ENCODE peak calls at places on chromosomes 11 and 22, in four cellular contexts. M, L, Z and T are unnamed samples.
A peak's percentile ranks its signal among the peaks of the same experiment; 100 is the strongest.

GRCh38 chr22:44914026-44914721 is 95.6 kb downstream of the PHF21B start:
- DNase-seq in M (no peak), L (no peak), Z (no peak), T (no peak)

GRCh38 chr11:82775736-82776346 is 42.2 kb upstream of the FAM181B start:
- DNase-seq in M (peak; percentile 47), L (peak; percentile 42), Z (no peak), T (peak; percentile 15)

GRCh38 chr11:124174001-124174400 is 9.1 kb upstream of the OR10D3 start:
- DNase-seq in M (peak; percentile 64), L (peak; percentile 3), Z (no peak), T (peak; percentile 76)

GRCh38 chr22:40594924-40595323 is 41.6 kb downstream of the MRTFA start:
- DNase-seq in M (peak; percentile 32), L (no peak), Z (no peak), T (no peak)

GRCh38 chr11:71302534-71302909 is 50.1 kb upstream of the SHANK2 start:
- DNase-seq in M (no peak), L (no peak), Z (no peak), T (no peak)

GRCh38 chr22:31631381-31631780 is 30.6 kb downstream of the PISD start:
- DNase-seq in M (no peak), L (no peak), Z (no peak), T (no peak)

GRCh38 chr11:30917859-30918478 is 331.8 kb upstream of the MPPED2 start:
- DNase-seq in M (peak; percentile 42), L (peak; percentile 6), Z (no peak), T (peak; percentile 62)

GRCh38 chr11:11463397-11463796 is 110.3 kb upstream of the CSNK2A3 start:
- DNase-seq in M (no peak), L (no peak), Z (no peak), T (peak; percentile 14)

GRCh38 chr22:38572065-38572464 is 2.1 kb upstream of the DMC1 start:
- DNase-seq in M (peak; percentile 62), L (peak; percentile 18), Z (no peak), T (peak; percentile 71)

GRCh38 chr11:113894421-113894996 is 10.1 kb upstream of the HTR3B start:
- DNase-seq in M (no peak), L (no peak), Z (no peak), T (no peak)

GRCh38 chr22:30681840-30682239 is 12.8 kb upstream of the OSBP2 start:
- DNase-seq in M (no peak), L (no peak), Z (no peak), T (no peak)

GRCh38 chr11:95095858-95096587 is 6.4 kb downstream of the ENDOD1 start:
- DNase-seq in M (peak; percentile 53), L (no peak), Z (no peak), T (peak; percentile 74)

GRCh38 chr22:36425977-36426523 is 38.3 kb upstream of the MYH9 start:
- DNase-seq in M (peak; percentile 53), L (no peak), Z (no peak), T (peak; percentile 59)

GRCh38 chr11:57646221-57646620 is 3.5 kb downstream of the YPEL4 start:
- DNase-seq in M (no peak), L (no peak), Z (no peak), T (no peak)

GRCh38 chr22:37546436-37547248 is 13.6 kb upstream of the CDC42EP1 start:
- DNase-seq in M (peak; percentile 68), L (no peak), Z (no peak), T (peak; percentile 44)

GRCh38 chr22:46040471-46041465 is 63.8 kb upstream of the WNT7B start:
- DNase-seq in M (no peak), L (no peak), Z (no peak), T (no peak)

GRCh38 chr11:100753144-100753543 is 66.1 kb downstream of the ARHGAP42 start:
- DNase-seq in M (no peak), L (no peak), Z (no peak), T (no peak)

GRCh38 chr22:46053563-46054090 is 76.7 kb upstream of the WNT7B start:
- DNase-seq in M (peak; percentile 38), L (peak; percentile 69), Z (peak; percentile 98), T (peak; percentile 64)

GRCh38 chr22:19290400-19291217 is 910 bp downstream of the CLTCL1 start:
- DNase-seq in M (no peak), L (no peak), Z (no peak), T (no peak)

GRCh38 chr11:72222106-72222891 is 2.3 kb upstream of the INPPL1 start:
- DNase-seq in M (no peak), L (no peak), Z (no peak), T (no peak)

GRCh38 chr22:30267382-30268302 is 991 bp upstream of the OSM start:
- DNase-seq in M (no peak), L (no peak), Z (no peak), T (no peak)

GRCh38 chr11:62450543-62451242 is 31.9 kb downstream of the SCGB1A1 start:
- DNase-seq in M (no peak), L (no peak), Z (no peak), T (no peak)

GRCh38 chr22:44429941-44430587 is 68.0 kb downstream of the RTL6 start:
- DNase-seq in M (no peak), L (no peak), Z (no peak), T (no peak)

GRCh38 chr11:111693224-111693937 is 72.8 kb downstream of the PPP2R1B start:
- DNase-seq in M (no peak), L (no peak), Z (no peak), T (no peak)

GRCh38 chr11:47445840-47446239 is 3.1 kb downstream of the RAPSN start:
- DNase-seq in M (no peak), L (no peak), Z (no peak), T (no peak)

GRCh38 chr11:6393989-6394670 is 3.9 kb downstream of the SMPD1 start:
- DNase-seq in M (no peak), L (no peak), Z (no peak), T (no peak)

GRCh38 chr11:76604081-76604601 is 66.4 kb downstream of the LRRC32 start:
- DNase-seq in M (no peak), L (no peak), Z (no peak), T (no peak)
- H3K27ac ChIP-seq in M (no peak overlapping the region), L (no peak overlapping the region), Z (no peak overlapping the region), T (no peak overlapping the region)

DNA sequence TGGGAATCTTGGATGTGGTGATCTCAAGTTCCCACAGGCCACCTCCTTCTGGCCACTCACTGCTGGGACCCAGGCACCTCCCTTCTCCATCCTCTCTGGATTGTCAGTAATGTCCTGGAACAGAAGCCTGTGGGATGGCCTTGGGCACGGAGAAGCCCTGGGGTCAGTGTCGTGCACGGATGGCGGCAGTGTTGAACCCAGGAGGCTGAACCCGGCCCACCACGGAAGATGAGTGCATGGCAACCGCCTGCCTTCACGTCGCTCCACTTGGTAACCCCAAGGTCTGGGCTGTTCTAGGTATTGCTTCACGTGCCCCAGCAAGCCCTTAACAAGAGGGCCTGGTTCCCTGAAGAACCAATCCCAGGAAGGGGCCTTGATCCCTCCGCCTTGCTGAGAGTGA is 7.1 kb downstream of the THYN1 start:
- DNase-seq in M (no peak), L (no peak), Z (no peak), T (no peak)
- H3K27ac ChIP-seq in M (no peak overlapping the region), L (no peak overlapping the region), Z (no peak overlapping the region), T (no peak overlapping the region)

DNA sequence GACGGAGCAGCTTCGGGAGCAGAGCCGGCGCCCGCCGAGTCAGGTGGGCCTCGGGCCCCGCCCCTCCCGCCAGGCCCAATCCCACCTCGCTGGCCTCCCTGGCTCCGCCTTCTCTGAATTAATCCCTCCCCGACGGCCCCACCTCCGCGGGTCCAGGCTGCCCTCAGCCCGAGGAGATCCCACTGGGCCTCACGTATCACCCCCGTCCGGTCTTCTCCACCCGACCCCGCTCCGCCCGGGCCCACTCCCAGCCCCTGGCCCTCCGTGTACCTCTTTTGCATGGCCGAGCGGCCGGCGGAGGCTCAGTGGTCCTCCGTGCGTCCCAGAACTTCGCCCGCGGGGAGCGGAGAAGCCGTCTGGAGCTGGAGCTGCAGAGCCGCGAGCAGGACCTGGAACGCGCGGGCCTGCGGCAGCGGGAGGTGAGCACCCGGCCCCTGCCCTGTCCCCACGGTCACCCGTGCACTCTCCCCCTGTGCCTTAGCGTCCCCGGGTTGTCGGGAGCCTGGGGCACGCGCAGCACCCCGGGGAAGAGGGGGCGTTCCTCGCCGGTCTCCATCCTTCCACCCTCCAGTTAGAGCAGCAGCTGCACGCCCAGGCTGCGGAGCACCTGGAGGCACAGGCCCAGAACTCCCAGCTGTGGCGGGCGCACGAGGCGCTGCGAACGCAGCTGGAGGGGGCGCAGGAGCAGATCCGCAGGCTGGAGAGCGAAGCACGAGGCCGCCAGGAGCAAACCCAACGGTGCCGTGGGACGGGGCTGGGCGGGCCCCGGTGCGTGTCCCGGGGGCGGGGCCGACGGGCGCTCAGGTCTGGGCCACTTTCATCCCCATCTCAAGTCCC is 2.2 kb upstream of the CD151 start:
- DNase-seq in M (no peak), L (no peak), Z (no peak), T (peak; percentile 55)
- H3K27ac ChIP-seq in M (no peak overlapping the region), L (peak overlapping the region; percentile 18), Z (no peak overlapping the region), T (no peak overlapping the region)

GRCh38 chr11:60809249-60809648 is 24.1 kb downstream of the MS4A10 start:
- DNase-seq in M (no peak), L (no peak), Z (no peak), T (no peak)
- H3K27ac ChIP-seq in M (no peak overlapping the region), L (no peak overlapping the region), Z (no peak overlapping the region), T (no peak overlapping the region)

GRCh38 chr11:44244649-44245308 is 65.2 kb downstream of the ALX4 start:
- DNase-seq in M (peak; percentile 43), L (no peak), Z (no peak), T (peak; percentile 78)

GRCh38 chr11:44247508-44247907 is 62.4 kb downstream of the ALX4 start:
- DNase-seq in M (no peak), L (no peak), Z (no peak), T (no peak)

GRCh38 chr11:44243633-44244343 is 66.2 kb downstream of the ALX4 start:
- DNase-seq in M (peak; percentile 46), L (peak; percentile 28), Z (no peak), T (peak; percentile 34)

GRCh38 chr11:44248109-44248508 is 61.8 kb downstream of the ALX4 start:
- DNase-seq in M (no peak), L (no peak), Z (no peak), T (peak; percentile 28)

DNA sequence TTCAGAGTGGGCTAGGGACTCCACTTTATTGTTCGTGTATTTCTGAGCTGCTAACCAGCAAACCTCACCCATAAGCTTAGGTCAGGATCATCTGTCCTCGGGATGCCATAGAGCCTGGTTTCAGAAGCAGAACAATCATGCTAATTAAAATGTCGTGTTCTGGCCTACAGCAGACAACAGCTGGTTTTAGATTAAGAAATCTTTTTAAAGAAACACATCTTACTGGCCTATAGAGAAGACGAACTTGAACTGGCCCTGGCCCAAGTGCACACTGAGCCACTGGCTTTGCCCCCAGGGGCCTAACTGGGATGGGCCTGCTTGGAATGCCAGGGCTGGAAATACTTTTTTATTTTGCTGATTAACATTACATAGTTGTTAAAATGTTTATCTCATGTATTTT is 63.2 kb downstream of the ALX4 start:
- DNase-seq in M (no peak), L (no peak), Z (no peak), T (peak; percentile 24)
- H3K27ac ChIP-seq in M (no peak overlapping the region), L (no peak overlapping the region), Z (no peak overlapping the region), T (no peak overlapping the region)